ENCODE peak calls at places on chromosomes 4 and X, in eight cellular contexts. D is SK-N-DZ, K is NCI-H2171 treated with DMSO at 0.1 percent for 48 hours, M is H7, F is AG09319, S is AG10803, P is DMS153, W is HEK293T. A is an unnamed sample.

GRCh38 chr4:104262678-104263077 is 232.0 kb downstream of the CXXC4 start:
- DNase-seq in S (no peak), F (no peak), D (no peak), W (no peak), K (no peak), M (no peak), P (no peak), A (no peak)

GRCh38 chr4:30757357-30757756 is 37.2 kb downstream of the PCDH7 start:
- DNase-seq in D (no peak), W (no peak), K (no peak), P (no peak), M (no peak), S (peak), F (no peak), A (no peak)

GRCh38 chrX:109533631-109534030 is 3.0 kb upstream of the NXT2 start:
- DNase-seq in P (no peak), M (no peak), D (no peak), K (no peak), W (no peak), F (no peak), S (peak), A (no peak)

GRCh38 chrX:119482497-119483480 is 14.5 kb downstream of the SLC25A5 start:
- DNase-seq in M (peak), W (peak), K (peak), P (peak), F (no peak), D (peak), S (peak), A (no peak)

GRCh38 chr4:125322363-125322730 is 7.6 kb downstream of the FAT4 start:
- DNase-seq in D (no peak), F (no peak), M (no peak), P (no peak), S (peak), K (no peak), W (no peak), A (no peak)

GRCh38 chrX:132119821-132120220 is 8.0 kb downstream of the FRMD7 start:
- DNase-seq in M (no peak), D (no peak), F (no peak), S (no peak), K (no peak), P (no peak), W (no peak), A (no peak)

GRCh38 chr4:186927624-186928023 is 204.0 kb upstream of the FAT1 start:
- DNase-seq in S (no peak), M (peak), P (no peak), F (no peak), K (no peak), D (no peak), W (no peak), A (no peak)

GRCh38 chrX:40171513-40172168 is 73.9 kb upstream of the BCOR start:
- DNase-seq in M (peak), F (no peak), P (no peak), K (no peak), W (no peak), D (no peak), S (peak), A (no peak)

GRCh38 chr4:41360214-41360910 is 103.6 kb downstream of the UCHL1 start:
- DNase-seq in D (peak), P (peak), K (peak), F (no peak), M (peak), W (peak), S (peak), A (no peak)

GRCh38 chr4:115629270-115629669 is 515.9 kb upstream of the NDST4 start:
- DNase-seq in K (no peak), F (no peak), W (no peak), D (no peak), P (no peak), S (no peak), M (no peak), A (no peak)

GRCh38 chr4:948936-949300 is 16.7 kb downstream of the TMEM175 start:
- DNase-seq in K (no peak), M (peak), P (no peak), S (no peak), F (no peak), D (no peak), W (no peak), A (no peak)

GRCh38 chr4:123746981-123747380 is 350.4 kb downstream of the SPRY1 start:
- DNase-seq in K (no peak), P (no peak), F (no peak), M (peak), D (no peak), S (no peak), W (no peak), A (no peak)

GRCh38 chr4:80500593-80500992 is 165.1 kb downstream of the CFAP299 start:
- DNase-seq in D (no peak), K (no peak), M (no peak), S (peak), F (no peak), P (no peak), W (no peak), A (no peak)

GRCh38 chr4:172688536-172688935 is 480.1 kb upstream of the GALNT7 start:
- DNase-seq in M (no peak), K (no peak), D (no peak), P (no peak), W (no peak), S (no peak), F (no peak), A (no peak)

GRCh38 chrX:130772313-130773140 is 130.5 kb downstream of the ENOX2 start:
- DNase-seq in M (no peak), K (no peak), P (peak), S (peak), W (peak), F (peak), D (peak), A (no peak)

GRCh38 chr4:107133965-107134364 is 97.9 kb upstream of the DKK2 start:
- DNase-seq in D (no peak), S (no peak), P (no peak), K (no peak), F (no peak), W (no peak), M (no peak), A (no peak)

GRCh38 chr4:52633846-52634245 is 25.3 kb downstream of the USP46 start:
- DNase-seq in K (no peak), P (no peak), M (no peak), W (no peak), D (no peak), S (no peak), F (no peak), A (no peak)

GRCh38 chr4:177118596-177118995 is 191.1 kb upstream of the NEIL3 start:
- DNase-seq in M (no peak), D (no peak), F (peak), K (no peak), S (peak), P (no peak), W (no peak), A (no peak)

GRCh38 chr4:17613761-17614415 is 553 bp upstream of the MED28 start:
- DNase-seq in F (no peak), W (peak), D (peak), S (peak), M (no peak), P (no peak), K (peak), A (no peak)

GRCh38 chr4:6779667-6780565 is 2.6 kb upstream of the KIAA0232 start:
- DNase-seq in F (no peak), D (peak), S (peak), W (no peak), K (peak), M (peak), P (peak), A (no peak)

GRCh38 chr4:24730256-24731001 is 64.9 kb upstream of the SOD3 start:
- DNase-seq in P (no peak), F (peak), W (no peak), K (peak), D (no peak), S (peak), M (no peak), A (no peak)

GRCh38 chr4:36237366-36238353 is 6.7 kb downstream of the ARAP2 start:
- DNase-seq in W (no peak), S (no peak), P (no peak), M (no peak), D (no peak), K (no peak), F (no peak), A (no peak)

GRCh38 chr4:152014280-152014679 is 253.5 kb upstream of the GATB start:
- DNase-seq in D (no peak), K (no peak), W (no peak), M (no peak), P (no peak), F (no peak), S (no peak), A (no peak)

GRCh38 chr4:33060873-33061542 is 2340.8 kb downstream of the PCDH7 start:
- DNase-seq in P (no peak), M (peak), K (peak), W (peak), D (peak), F (no peak), S (peak), A (no peak)

GRCh38 chrX:72243472-72243871 is 4.6 kb upstream of the ERCC6L start:
- DNase-seq in S (peak), K (no peak), D (no peak), F (no peak), M (no peak), W (no peak), P (no peak), A (no peak)

GRCh38 chr4:113060853-113061252 is 11.4 kb downstream of the ANK2 start:
- DNase-seq in S (no peak), K (no peak), M (no peak), P (no peak), W (no peak), D (peak), F (no peak), A (no peak)

GRCh38 chrX:136063340-136064079 is 78.3 kb downstream of the SLC9A6 start:
- DNase-seq in W (no peak), D (no peak), K (no peak), S (no peak), P (no peak), F (no peak), M (no peak), A (no peak)

GRCh38 chr4:111268769-111269414 is 646.0 kb upstream of the PITX2 start:
- DNase-seq in K (no peak), P (no peak), M (no peak), W (no peak), S (peak), F (peak), D (no peak), A (no peak)

GRCh38 chr4:185235480-185236154 is 26.2 kb downstream of the SNX25 start:
- DNase-seq in W (no peak), S (no peak), P (no peak), K (no peak), F (no peak), M (no peak), D (no peak), A (no peak)